ENCODE peak calls at places on chromosomes 2 and 18, in four cellular contexts. One of them, this sample, is unnamed.

GRCh38 chr2:232146294-232146693 is 184.8 kb downstream of the DIS3L2 start:
- DNase-seq in left ventricle myocardium inferior: no peak
- DNase-seq in heart right ventricle: no peak
- DNase-seq in K562: no peak
- DNase-seq in this sample: no peak

GRCh38 chr2:96816836-96817702 is 1.0 kb downstream of the CNNM3 start:
- DNase-seq in left ventricle myocardium inferior: no peak
- DNase-seq in heart right ventricle: no peak
- DNase-seq in K562: no peak
- DNase-seq in this sample: no peak

GRCh38 chr2:46076251-46076650 is 221.0 kb upstream of the EPAS1 start:
- DNase-seq in left ventricle myocardium inferior: no peak
- DNase-seq in heart right ventricle: no peak
- DNase-seq in K562: no peak
- DNase-seq in this sample: no peak

GRCh38 chr2:9473985-9474360 is 378 bp upstream of the IAH1 start:
- DNase-seq in left ventricle myocardium inferior: peak; percentile 49
- DNase-seq in heart right ventricle: peak; percentile 32
- DNase-seq in K562: no peak
- DNase-seq in this sample: peak; percentile 64

GRCh38 chr2:217837001-217837491 is 165.7 kb downstream of the TNS1 start:
- DNase-seq in left ventricle myocardium inferior: peak; percentile 89
- DNase-seq in heart right ventricle: peak; percentile 84
- DNase-seq in K562: peak; percentile 21
- DNase-seq in this sample: peak; percentile 39

GRCh38 chr2:134454426-134454825 is 200.6 kb downstream of the MGAT5 start:
- DNase-seq in left ventricle myocardium inferior: no peak
- DNase-seq in heart right ventricle: no peak
- DNase-seq in K562: no peak
- DNase-seq in this sample: no peak

GRCh38 chr2:212330263-212330662 is 208.3 kb downstream of the ERBB4 start:
- DNase-seq in left ventricle myocardium inferior: peak; percentile 16
- DNase-seq in heart right ventricle: peak; percentile 13
- DNase-seq in K562: no peak
- DNase-seq in this sample: peak; percentile 53

GRCh38 chr2:168633895-168634294 is 168.5 kb upstream of the NOSTRIN start:
- DNase-seq in left ventricle myocardium inferior: no peak
- DNase-seq in heart right ventricle: no peak
- DNase-seq in K562: no peak
- DNase-seq in this sample: no peak

GRCh38 chr2:71784734-71785549 is 331.6 kb downstream of the DYSF start:
- DNase-seq in left ventricle myocardium inferior: no peak
- DNase-seq in heart right ventricle: peak; percentile 2
- DNase-seq in K562: no peak
- DNase-seq in this sample: no peak

GRCh38 chr18:1648715-1649114 is 744.0 kb downstream of the ADCYAP1 start:
- DNase-seq in left ventricle myocardium inferior: no peak
- DNase-seq in heart right ventricle: no peak
- DNase-seq in K562: no peak
- DNase-seq in this sample: no peak

GRCh38 chr2:104849036-104849551 is 4.8 kb upstream of the POU3F3 start:
- DNase-seq in left ventricle myocardium inferior: no peak
- DNase-seq in heart right ventricle: no peak
- DNase-seq in K562: no peak
- DNase-seq in this sample: no peak

GRCh38 chr2:1687254-1687653 is 57.1 kb downstream of the PXDN start:
- DNase-seq in left ventricle myocardium inferior: no peak
- DNase-seq in heart right ventricle: no peak
- DNase-seq in K562: no peak
- DNase-seq in this sample: no peak

GRCh38 chr2:197128897-197129296 is 181.7 kb downstream of the ANKRD44 start:
- DNase-seq in left ventricle myocardium inferior: no peak
- DNase-seq in heart right ventricle: no peak
- DNase-seq in K562: no peak
- DNase-seq in this sample: no peak

GRCh38 chr18:3921826-3922225 is 471.9 kb downstream of the TGIF1 start:
- DNase-seq in left ventricle myocardium inferior: no peak
- DNase-seq in heart right ventricle: no peak
- DNase-seq in K562: no peak
- DNase-seq in this sample: no peak

GRCh38 chr2:182616471-182617393 is 99.3 kb upstream of the DNAJC10 start:
- DNase-seq in left ventricle myocardium inferior: no peak
- DNase-seq in heart right ventricle: no peak
- DNase-seq in K562: no peak
- DNase-seq in this sample: no peak

GRCh38 chr2:233643128-233643527 is 6.9 kb downstream of the UGT1A10 start:
- DNase-seq in left ventricle myocardium inferior: no peak
- DNase-seq in heart right ventricle: no peak
- DNase-seq in K562: no peak
- DNase-seq in this sample: no peak

GRCh38 chr2:10204326-10205200 is 82.0 kb downstream of the RRM2 start:
- DNase-seq in left ventricle myocardium inferior: no peak
- DNase-seq in heart right ventricle: no peak
- DNase-seq in K562: no peak
- DNase-seq in this sample: no peak

GRCh38 chr2:158953926-158954763 is 14.3 kb upstream of the TANC1 start:
- DNase-seq in left ventricle myocardium inferior: peak; percentile 82
- DNase-seq in heart right ventricle: peak; percentile 86
- DNase-seq in K562: no peak
- DNase-seq in this sample: peak; percentile 76

GRCh38 chr2:212124597-212124996 is 414.0 kb downstream of the ERBB4 start:
- DNase-seq in left ventricle myocardium inferior: no peak
- DNase-seq in heart right ventricle: no peak
- DNase-seq in K562: no peak
- DNase-seq in this sample: no peak

GRCh38 chr2:157179706-157180105 is 77.8 kb upstream of the GALNT5 start:
- DNase-seq in left ventricle myocardium inferior: no peak
- DNase-seq in heart right ventricle: no peak
- DNase-seq in K562: no peak
- DNase-seq in this sample: no peak

GRCh38 chr2:211085056-211085680 is 528.8 kb downstream of the CPS1 start:
- DNase-seq in left ventricle myocardium inferior: no peak
- DNase-seq in heart right ventricle: no peak
- DNase-seq in K562: peak; percentile 8
- DNase-seq in this sample: peak; percentile 32

GRCh38 chr18:48821251-48821590 is 129.5 kb downstream of the SMAD7 start:
- DNase-seq in left ventricle myocardium inferior: no peak
- DNase-seq in heart right ventricle: no peak
- DNase-seq in K562: no peak
- DNase-seq in this sample: no peak

GRCh38 chr2:85648619-85649018 is 19.4 kb downstream of the SFTPB start:
- DNase-seq in left ventricle myocardium inferior: no peak
- DNase-seq in heart right ventricle: no peak
- DNase-seq in K562: peak; percentile 57
- DNase-seq in this sample: peak; percentile 57

GRCh38 chr18:37391156-37391555 is 174.4 kb downstream of the CELF4 start:
- DNase-seq in left ventricle myocardium inferior: no peak
- DNase-seq in heart right ventricle: no peak
- DNase-seq in K562: no peak
- DNase-seq in this sample: no peak

GRCh38 chr2:69491864-69492263 is 54.6 kb upstream of the NFU1 start:
- DNase-seq in left ventricle myocardium inferior: no peak
- DNase-seq in heart right ventricle: no peak
- DNase-seq in K562: no peak
- DNase-seq in this sample: no peak

GRCh38 chr2:69493268-69493667 is 56.0 kb upstream of the NFU1 start:
- DNase-seq in left ventricle myocardium inferior: peak; percentile 25
- DNase-seq in heart right ventricle: peak; percentile 35
- DNase-seq in K562: no peak
- DNase-seq in this sample: peak; percentile 20

GRCh38 chr2:69499242-69499641 is 62.0 kb upstream of the NFU1 start:
- DNase-seq in left ventricle myocardium inferior: no peak
- DNase-seq in heart right ventricle: no peak
- DNase-seq in K562: no peak
- DNase-seq in this sample: no peak

GRCh38 chr2:69494126-69494525 is 56.9 kb upstream of the NFU1 start:
- DNase-seq in left ventricle myocardium inferior: no peak
- DNase-seq in heart right ventricle: no peak
- DNase-seq in K562: no peak
- DNase-seq in this sample: no peak

DNA sequence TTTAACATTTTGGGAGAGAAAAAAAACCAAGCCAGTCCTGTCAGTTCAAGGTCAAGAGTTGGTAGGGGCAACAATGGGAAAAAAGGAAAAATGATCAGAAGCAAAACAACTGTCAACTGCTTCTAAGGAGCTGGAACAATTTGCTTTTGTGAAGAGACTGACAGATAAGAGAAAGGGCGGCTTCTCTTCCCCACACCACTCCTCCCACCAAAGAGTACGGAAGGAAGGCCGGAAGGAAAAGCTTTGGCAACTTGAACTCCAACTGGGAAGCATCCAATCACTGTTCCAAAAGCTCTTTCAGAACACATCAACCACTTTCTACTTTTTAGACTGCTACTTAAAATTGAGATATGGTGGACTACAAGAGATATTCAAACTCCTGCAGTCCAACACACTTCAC is 57.8 kb upstream of the NFU1 start:
- DNase-seq in left ventricle myocardium inferior: no peak
- DNase-seq in heart right ventricle: no peak
- DNase-seq in K562: no peak
- DNase-seq in this sample: no peak
- H3K36me3 ChIP-seq in left ventricle myocardium inferior: peaks cover 27% of the 10 kb centered on the region
- H3K36me3 ChIP-seq in heart right ventricle: peaks cover 62% of the 10 kb centered on the region
- H3K36me3 ChIP-seq in K562: no peaks in the 10 kb centered on the region
- H3K36me3 ChIP-seq in this sample: no peaks in the 10 kb centered on the region

GRCh38 chr2:16625759-16626158 is 39.9 kb downstream of the CYRIA start:
- DNase-seq in left ventricle myocardium inferior: no peak
- DNase-seq in heart right ventricle: no peak
- DNase-seq in K562: no peak
- DNase-seq in this sample: no peak
- H3K4me1 ChIP-seq in left ventricle myocardium inferior: peaks cover 64% of the 10 kb centered on the region
- H3K4me1 ChIP-seq in heart right ventricle: peaks cover 54% of the 10 kb centered on the region
- H3K4me1 ChIP-seq in K562: peaks cover 17% of the 10 kb centered on the region
- H3K4me1 ChIP-seq in this sample: peaks cover 10% of the 10 kb centered on the region

DNA sequence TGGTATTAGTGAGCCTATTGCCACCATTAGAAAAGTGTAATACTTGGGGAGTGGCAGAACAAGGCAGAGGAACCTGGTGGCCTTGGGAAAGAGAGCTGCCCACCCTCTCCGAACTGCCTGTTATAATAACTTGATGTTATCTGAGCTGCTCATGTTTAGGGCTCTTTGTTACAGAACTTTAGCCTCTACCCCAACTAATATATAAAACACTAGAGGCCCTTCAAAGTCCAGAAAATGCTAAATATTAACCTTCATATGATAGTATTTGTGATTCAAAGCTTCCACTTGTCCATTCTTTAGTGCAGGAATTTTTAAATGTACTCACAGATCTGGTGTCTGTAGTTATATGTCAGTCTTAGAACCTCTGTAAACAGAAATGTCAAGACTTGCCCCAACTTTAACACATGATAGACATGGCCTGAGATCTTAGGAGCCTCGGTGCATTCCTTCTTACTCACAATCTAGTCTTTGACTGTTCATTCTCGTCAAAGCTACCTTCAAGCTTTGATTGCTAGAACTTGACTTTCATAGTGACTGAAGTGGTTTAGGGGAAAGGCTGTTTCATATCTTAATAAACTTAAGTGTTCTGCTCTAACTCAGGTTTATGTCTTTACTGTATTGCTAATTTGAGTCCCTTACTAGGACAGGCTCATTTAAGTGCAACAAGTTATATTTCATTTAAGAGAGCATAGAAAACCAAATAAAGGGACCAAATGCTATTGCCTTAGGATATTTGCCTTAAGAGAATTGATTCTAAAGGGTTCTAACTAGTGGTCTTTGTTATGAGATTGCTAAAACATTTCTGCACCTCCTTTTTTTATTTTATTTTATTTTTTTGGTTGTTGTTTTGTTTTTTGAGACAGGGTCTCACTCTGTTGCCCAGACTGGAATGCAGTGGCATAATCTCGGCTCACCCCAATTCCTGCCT is 41.6 kb downstream of the DDX1 start:
- DNase-seq in left ventricle myocardium inferior: no peak
- DNase-seq in heart right ventricle: no peak
- DNase-seq in K562: no peak
- DNase-seq in this sample: no peak
- H3K36me3 ChIP-seq in left ventricle myocardium inferior: peaks cover 64% of the 10 kb centered on the region
- H3K36me3 ChIP-seq in heart right ventricle: peaks cover 78% of the 10 kb centered on the region
- H3K36me3 ChIP-seq in K562: peaks cover 96% of the 10 kb centered on the region
- H3K36me3 ChIP-seq in this sample: no peaks in the 10 kb centered on the region

GRCh38 chr2:150572961-150573395 is 85.5 kb upstream of the RND3 start:
- DNase-seq in left ventricle myocardium inferior: no peak
- DNase-seq in heart right ventricle: no peak
- DNase-seq in K562: no peak
- DNase-seq in this sample: no peak
- H3K4me1 ChIP-seq in left ventricle myocardium inferior: no peaks in the 10 kb centered on the region
- H3K4me1 ChIP-seq in heart right ventricle: no peaks in the 10 kb centered on the region
- H3K4me1 ChIP-seq in K562: no peaks in the 10 kb centered on the region
- H3K4me1 ChIP-seq in this sample: no peaks in the 10 kb centered on the region